ENCODE peak calls at places on chromosomes 3 and 15, in seven cellular contexts. One of them, this sample, is unnamed. For H3K4me1, the result is how much of the 10 kb centered on the place peaks cover.

GRCh38 chr15:81511160-81511559 is 137.1 kb upstream of the TMC3 start:
- DNase-seq in right atrium auricular region: no peak
- DNase-seq in transverse colon: no peak
- DNase-seq in uterus: no peak
- DNase-seq in neural progenitor cell: no peak
- DNase-seq in spleen: no peak
- DNase-seq in upper lobe of right lung: no peak
- DNase-seq in this sample: no peak

GRCh38 chr3:194522579-194523046 is 35.8 kb upstream of the ATP13A3 start:
- DNase-seq in neural progenitor cell: no peak
- DNase-seq in right atrium auricular region: no peak
- DNase-seq in transverse colon: no peak
- DNase-seq in spleen: no peak
- DNase-seq in upper lobe of right lung: no peak
- DNase-seq in uterus: no peak
- DNase-seq in this sample: no peak

GRCh38 chr3:42652611-42653302 is 740 bp upstream of the ZBTB47 start:
- DNase-seq in upper lobe of right lung: peak
- DNase-seq in neural progenitor cell: no peak
- DNase-seq in spleen: peak
- DNase-seq in transverse colon: peak
- DNase-seq in uterus: peak
- DNase-seq in right atrium auricular region: peak
- DNase-seq in this sample: peak

GRCh38 chr3:14476583-14477265 is 63.4 kb downstream of the GRIP2 start:
- DNase-seq in upper lobe of right lung: no peak
- DNase-seq in uterus: no peak
- DNase-seq in spleen: peak
- DNase-seq in transverse colon: no peak
- DNase-seq in neural progenitor cell: no peak
- DNase-seq in right atrium auricular region: no peak
- DNase-seq in this sample: no peak

GRCh38 chr3:151356791-151357460 is 27.6 kb upstream of the P2RY13 start:
- DNase-seq in uterus: no peak
- DNase-seq in upper lobe of right lung: no peak
- DNase-seq in neural progenitor cell: no peak
- DNase-seq in right atrium auricular region: no peak
- DNase-seq in transverse colon: no peak
- DNase-seq in spleen: no peak
- DNase-seq in this sample: no peak

GRCh38 chr15:67048281-67049279 is 16.8 kb upstream of the SMAD3 start:
- DNase-seq in uterus: peak
- DNase-seq in neural progenitor cell: no peak
- DNase-seq in right atrium auricular region: no peak
- DNase-seq in transverse colon: peak
- DNase-seq in spleen: no peak
- DNase-seq in upper lobe of right lung: peak
- DNase-seq in this sample: peak

GRCh38 chr3:58043933-58044332 is 35.7 kb downstream of the FLNB start:
- DNase-seq in uterus: no peak
- DNase-seq in spleen: no peak
- DNase-seq in transverse colon: no peak
- DNase-seq in right atrium auricular region: no peak
- DNase-seq in upper lobe of right lung: no peak
- DNase-seq in neural progenitor cell: no peak
- DNase-seq in this sample: no peak

GRCh38 chr3:135491478-135491877 is 474.1 kb upstream of the PPP2R3A start:
- DNase-seq in transverse colon: no peak
- DNase-seq in upper lobe of right lung: no peak
- DNase-seq in right atrium auricular region: no peak
- DNase-seq in uterus: no peak
- DNase-seq in spleen: no peak
- DNase-seq in neural progenitor cell: peak
- DNase-seq in this sample: no peak

GRCh38 chr3:39112113-39112512 is 4.6 kb downstream of the TTC21A start:
- DNase-seq in spleen: no peak
- DNase-seq in upper lobe of right lung: no peak
- DNase-seq in uterus: no peak
- DNase-seq in neural progenitor cell: no peak
- DNase-seq in right atrium auricular region: no peak
- DNase-seq in transverse colon: no peak
- DNase-seq in this sample: no peak

GRCh38 chr15:69298697-69299441 is at the start of gene PAQR5:
- DNase-seq in upper lobe of right lung: peak
- DNase-seq in uterus: no peak
- DNase-seq in neural progenitor cell: peak
- DNase-seq in right atrium auricular region: no peak
- DNase-seq in spleen: no peak
- DNase-seq in transverse colon: peak
- DNase-seq in this sample: peak

GRCh38 chr15:54208786-54209185 is 230.5 kb downstream of the UNC13C start:
- DNase-seq in spleen: no peak
- DNase-seq in transverse colon: no peak
- DNase-seq in uterus: no peak
- DNase-seq in right atrium auricular region: no peak
- DNase-seq in upper lobe of right lung: no peak
- DNase-seq in neural progenitor cell: no peak
- DNase-seq in this sample: no peak

GRCh38 chr3:60399861-60400845 is 851.1 kb downstream of the FHIT start:
- DNase-seq in upper lobe of right lung: no peak
- DNase-seq in neural progenitor cell: no peak
- DNase-seq in uterus: no peak
- DNase-seq in spleen: no peak
- DNase-seq in transverse colon: no peak
- DNase-seq in right atrium auricular region: no peak
- DNase-seq in this sample: no peak

GRCh38 chr3:159760056-159760455 is 228.6 kb upstream of the IL12A start:
- DNase-seq in transverse colon: no peak
- DNase-seq in spleen: no peak
- DNase-seq in upper lobe of right lung: no peak
- DNase-seq in right atrium auricular region: no peak
- DNase-seq in neural progenitor cell: no peak
- DNase-seq in uterus: no peak
- DNase-seq in this sample: no peak

GRCh38 chr3:139541156-139541897 is 1.8 kb upstream of the RBP1 start:
- DNase-seq in upper lobe of right lung: no peak
- DNase-seq in transverse colon: no peak
- DNase-seq in uterus: no peak
- DNase-seq in spleen: no peak
- DNase-seq in neural progenitor cell: no peak
- DNase-seq in right atrium auricular region: no peak
- DNase-seq in this sample: no peak

GRCh38 chr3:10702961-10703740 is 112.9 kb upstream of the SLC6A11 start:
- DNase-seq in upper lobe of right lung: no peak
- DNase-seq in right atrium auricular region: no peak
- DNase-seq in spleen: no peak
- DNase-seq in neural progenitor cell: peak
- DNase-seq in uterus: no peak
- DNase-seq in transverse colon: no peak
- DNase-seq in this sample: no peak

GRCh38 chr15:77282333-77282732 is 137.6 kb downstream of the PEAK1 start:
- DNase-seq in uterus: peak
- DNase-seq in neural progenitor cell: peak
- DNase-seq in spleen: no peak
- DNase-seq in upper lobe of right lung: no peak
- DNase-seq in transverse colon: no peak
- DNase-seq in right atrium auricular region: no peak
- DNase-seq in this sample: no peak

GRCh38 chr3:52721002-52721741 is 15.3 kb downstream of the SPCS1 start:
- DNase-seq in spleen: no peak
- DNase-seq in uterus: no peak
- DNase-seq in right atrium auricular region: no peak
- DNase-seq in neural progenitor cell: no peak
- DNase-seq in transverse colon: no peak
- DNase-seq in upper lobe of right lung: no peak
- DNase-seq in this sample: no peak

GRCh38 chr3:180962530-180962929 is 27.0 kb downstream of the DNAJC19 start:
- DNase-seq in spleen: no peak
- DNase-seq in neural progenitor cell: no peak
- DNase-seq in transverse colon: no peak
- DNase-seq in upper lobe of right lung: no peak
- DNase-seq in right atrium auricular region: no peak
- DNase-seq in uterus: no peak
- DNase-seq in this sample: no peak

GRCh38 chr3:190862209-190863118 is at the start of gene GMNC:
- DNase-seq in right atrium auricular region: peak
- DNase-seq in neural progenitor cell: peak
- DNase-seq in spleen: peak
- DNase-seq in upper lobe of right lung: peak
- DNase-seq in transverse colon: peak
- DNase-seq in uterus: peak
- DNase-seq in this sample: peak

GRCh38 chr15:30921781-30922371 is 18.2 kb downstream of the FAN1 start:
- DNase-seq in transverse colon: no peak
- DNase-seq in right atrium auricular region: no peak
- DNase-seq in neural progenitor cell: peak
- DNase-seq in upper lobe of right lung: no peak
- DNase-seq in uterus: no peak
- DNase-seq in spleen: no peak
- DNase-seq in this sample: no peak

GRCh38 chr3:187264051-187264450 is 27.5 kb downstream of the MASP1 start:
- DNase-seq in transverse colon: no peak
- DNase-seq in upper lobe of right lung: no peak
- DNase-seq in spleen: no peak
- DNase-seq in right atrium auricular region: no peak
- DNase-seq in uterus: no peak
- DNase-seq in neural progenitor cell: no peak
- DNase-seq in this sample: no peak

GRCh38 chr15:47066386-47066785 is 650.9 kb upstream of the SEMA6D start:
- DNase-seq in neural progenitor cell: no peak
- DNase-seq in transverse colon: no peak
- DNase-seq in uterus: no peak
- DNase-seq in upper lobe of right lung: no peak
- DNase-seq in right atrium auricular region: no peak
- DNase-seq in spleen: no peak
- DNase-seq in this sample: no peak

GRCh38 chr3:38907426-38907825 is 91.4 kb upstream of the SCN10A start:
- DNase-seq in upper lobe of right lung: no peak
- DNase-seq in transverse colon: no peak
- DNase-seq in uterus: no peak
- DNase-seq in neural progenitor cell: no peak
- DNase-seq in right atrium auricular region: no peak
- DNase-seq in spleen: no peak
- DNase-seq in this sample: no peak

DNA sequence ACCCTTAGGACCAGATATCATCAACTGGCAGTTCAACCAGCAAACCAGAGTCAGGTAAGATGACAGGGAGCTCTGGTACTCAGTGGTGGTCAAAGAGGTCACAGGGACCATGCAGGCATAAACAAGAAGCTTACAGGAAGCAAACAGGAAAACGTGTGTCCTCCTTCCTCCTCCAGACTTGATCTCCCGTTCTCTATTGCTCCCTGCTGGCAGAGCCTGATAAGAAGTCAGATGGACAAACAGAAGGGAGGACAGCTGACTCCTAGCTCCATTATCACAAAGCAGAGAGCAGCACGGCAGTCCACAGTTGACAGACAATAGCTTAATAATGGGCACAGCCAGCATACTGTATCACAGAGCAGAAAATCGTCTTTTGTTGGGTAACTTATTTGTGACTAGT is 156.5 kb upstream of the SLC2A2 start:
- DNase-seq in upper lobe of right lung: no peak
- DNase-seq in uterus: no peak
- DNase-seq in neural progenitor cell: no peak
- DNase-seq in transverse colon: no peak
- DNase-seq in right atrium auricular region: no peak
- DNase-seq in spleen: no peak
- DNase-seq in this sample: no peak
- TF ChIP-seq CTCF in upper lobe of right lung: no peak
- TF ChIP-seq CTCF in uterus: no peak
- TF ChIP-seq CTCF in neural progenitor cell: peak
- TF ChIP-seq CTCF in transverse colon: no peak
- TF ChIP-seq CTCF in right atrium auricular region: no peak
- TF ChIP-seq CTCF in spleen: no peak
- TF ChIP-seq CTCF in this sample: no peak

GRCh38 chr3:122255757-122256439 is 69.2 kb upstream of the CSTA start:
- DNase-seq in right atrium auricular region: no peak
- DNase-seq in uterus: no peak
- DNase-seq in spleen: no peak
- DNase-seq in transverse colon: no peak
- DNase-seq in upper lobe of right lung: no peak
- DNase-seq in neural progenitor cell: no peak
- DNase-seq in this sample: no peak

GRCh38 chr3:122263058-122263457 is 62.0 kb upstream of the CSTA start:
- DNase-seq in right atrium auricular region: no peak
- DNase-seq in upper lobe of right lung: no peak
- DNase-seq in spleen: no peak
- DNase-seq in transverse colon: no peak
- DNase-seq in neural progenitor cell: peak
- DNase-seq in uterus: no peak
- DNase-seq in this sample: no peak

GRCh38 chr3:122258757-122259371 is 66.2 kb upstream of the CSTA start:
- DNase-seq in transverse colon: peak
- DNase-seq in upper lobe of right lung: peak
- DNase-seq in spleen: peak
- DNase-seq in right atrium auricular region: peak
- DNase-seq in neural progenitor cell: peak
- DNase-seq in uterus: no peak
- DNase-seq in this sample: peak

GRCh38 chr3:122260206-122260605 is 64.8 kb upstream of the CSTA start:
- DNase-seq in upper lobe of right lung: no peak
- DNase-seq in spleen: no peak
- DNase-seq in uterus: no peak
- DNase-seq in right atrium auricular region: no peak
- DNase-seq in transverse colon: no peak
- DNase-seq in neural progenitor cell: no peak
- DNase-seq in this sample: no peak

GRCh38 chr3:122257951-122258350 is 67.1 kb upstream of the CSTA start:
- DNase-seq in spleen: no peak
- DNase-seq in right atrium auricular region: no peak
- DNase-seq in upper lobe of right lung: no peak
- DNase-seq in neural progenitor cell: no peak
- DNase-seq in uterus: no peak
- DNase-seq in transverse colon: no peak
- DNase-seq in this sample: no peak
- H3K4me1 ChIP-seq in spleen: under half
- H3K4me1 ChIP-seq in right atrium auricular region: under half
- H3K4me1 ChIP-seq in upper lobe of right lung: under half
- H3K4me1 ChIP-seq in neural progenitor cell: under half
- H3K4me1 ChIP-seq in uterus: under half
- H3K4me1 ChIP-seq in transverse colon: under half
- H3K4me1 ChIP-seq in this sample: under half

DNA sequence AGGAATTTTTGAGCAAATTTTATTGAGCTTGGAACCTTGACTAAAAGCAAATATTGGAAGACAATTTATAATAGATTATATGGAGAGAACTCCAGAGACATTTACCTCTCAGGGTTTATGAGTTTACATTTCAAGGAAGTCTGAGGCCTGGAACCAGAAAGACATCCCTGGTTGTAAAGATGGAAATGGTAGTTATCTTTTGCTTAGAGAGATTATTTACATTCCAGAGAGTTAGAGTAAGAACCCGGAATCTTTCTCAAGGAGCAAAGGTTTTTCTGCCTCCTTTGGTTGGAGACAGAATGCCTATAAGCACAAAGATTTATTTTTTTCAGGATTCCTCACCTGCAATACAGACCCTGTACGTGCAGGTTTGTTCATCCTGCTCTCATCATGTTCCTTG is 458.1 kb downstream of the TBL1XR1 start:
- DNase-seq in neural progenitor cell: no peak
- DNase-seq in transverse colon: no peak
- DNase-seq in right atrium auricular region: no peak
- DNase-seq in upper lobe of right lung: no peak
- DNase-seq in spleen: no peak
- DNase-seq in uterus: no peak
- DNase-seq in this sample: no peak
- TF ChIP-seq CTCF in neural progenitor cell: no peak
- TF ChIP-seq CTCF in transverse colon: no peak
- TF ChIP-seq CTCF in right atrium auricular region: no peak
- TF ChIP-seq CTCF in upper lobe of right lung: no peak
- TF ChIP-seq CTCF in spleen: no peak
- TF ChIP-seq CTCF in uterus: no peak
- TF ChIP-seq CTCF in this sample: no peak

GRCh38 chr15:62605292-62605691 is 437.3 kb upstream of the TPM1 start:
- DNase-seq in transverse colon: no peak
- DNase-seq in upper lobe of right lung: no peak
- DNase-seq in neural progenitor cell: no peak
- DNase-seq in spleen: no peak
- DNase-seq in right atrium auricular region: no peak
- DNase-seq in uterus: no peak
- DNase-seq in this sample: no peak
- H3K4me1 ChIP-seq in transverse colon: under half
- H3K4me1 ChIP-seq in upper lobe of right lung: under half
- H3K4me1 ChIP-seq in neural progenitor cell: under half
- H3K4me1 ChIP-seq in spleen: under half
- H3K4me1 ChIP-seq in right atrium auricular region: under half
- H3K4me1 ChIP-seq in uterus: under half
- H3K4me1 ChIP-seq in this sample: under half